ENCODE peak calls at places on chromosomes 2 and 18, in five cellular contexts. B, R, N, L and H are unnamed samples.

GRCh38 chr18:42092848-42093247 is 137.8 kb downstream of the PIK3C3 start:
- DNase-seq in R (no peak), N (no peak), B (no peak), L (no peak), H (no peak)

GRCh38 chr2:226725096-226725495 is 74.5 kb downstream of the IRS1 start:
- DNase-seq in B (no peak), N (no peak), R (peak), L (no peak), H (no peak)

GRCh38 chr2:15560404-15560987 is 638 bp downstream of the NBAS start:
- DNase-seq in B (peak), N (no peak), L (no peak), R (no peak), H (peak)

GRCh38 chr18:42909095-42909494 is 206.4 kb downstream of the RIT2 start:
- DNase-seq in R (no peak), L (no peak), B (no peak), N (no peak), H (no peak)

GRCh38 chr2:188522517-188522916 is 230.8 kb downstream of the GULP1 start:
- DNase-seq in N (no peak), R (no peak), B (no peak), L (no peak), H (no peak)

GRCh38 chr2:170054996-170055395 is 123.0 kb upstream of the MYO3B start:
- DNase-seq in N (no peak), L (no peak), B (no peak), R (no peak), H (no peak)

GRCh38 chr2:71784734-71785549 is 331.6 kb downstream of the DYSF start:
- DNase-seq in N (peak), L (no peak), B (peak), R (no peak), H (no peak)

GRCh38 chr2:240820607-240821428 is 799 bp upstream of the KIF1A start:
- DNase-seq in B (no peak), R (no peak), N (no peak), L (no peak), H (peak)

GRCh38 chr2:177808984-177809809 is 263.4 kb downstream of the PDE11A start:
- DNase-seq in B (peak), R (no peak), L (no peak), N (no peak), H (no peak)

GRCh38 chr2:11102956-11103860 is 52.1 kb upstream of the SLC66A3 start:
- DNase-seq in L (no peak), B (no peak), R (no peak), N (peak), H (no peak)
- H3K4me3 ChIP-seq in L (no peak), B (no peak), R (no peak), N (no peak), H (no peak)

DNA sequence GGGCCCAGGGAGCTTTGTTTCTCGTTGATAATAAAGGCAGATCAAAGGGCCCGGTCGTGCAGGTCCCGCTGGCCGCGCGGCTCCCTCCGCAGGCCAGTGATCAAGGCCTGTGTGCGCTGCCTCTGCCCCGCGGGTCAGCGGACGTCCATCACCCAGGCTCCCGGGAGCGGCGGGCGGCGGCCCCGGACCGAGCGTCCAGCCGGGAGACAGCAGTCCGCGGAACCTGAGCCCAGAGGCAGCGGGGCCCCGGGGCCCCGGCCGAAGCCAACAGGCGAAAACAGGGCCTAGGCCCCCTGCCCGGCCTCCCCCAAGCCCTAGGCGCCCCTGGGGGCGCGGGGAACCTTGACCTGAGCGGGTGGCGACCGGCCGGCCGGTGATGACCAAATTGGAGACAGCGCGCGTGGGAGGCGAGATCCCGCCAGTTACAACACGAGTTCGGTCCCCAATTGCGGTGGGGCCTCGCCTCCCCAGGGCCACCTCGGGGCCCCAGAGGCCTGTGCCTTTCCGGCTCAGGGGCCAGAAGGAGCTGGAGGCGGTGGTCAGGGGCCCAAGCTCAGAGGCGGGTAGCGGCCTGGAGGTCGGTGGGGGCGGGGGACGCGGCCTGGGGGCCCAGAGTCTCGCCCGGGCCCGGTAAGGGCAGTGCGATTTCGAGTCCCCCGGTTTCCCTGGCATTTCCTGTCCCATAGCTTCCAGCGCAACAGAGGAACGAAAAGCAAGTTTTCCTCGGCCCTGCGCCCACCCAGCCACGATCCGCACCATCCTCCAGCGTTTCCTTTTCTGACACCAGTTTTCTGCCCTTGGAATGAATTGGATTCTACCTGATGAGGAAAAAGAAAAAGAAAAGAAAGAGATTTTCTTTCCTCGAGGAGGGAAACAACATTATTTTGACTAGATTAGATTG is 5.9 kb downstream of the SP9 start:
- DNase-seq in L (no peak), R (no peak), N (no peak), B (no peak), H (peak)
- H3K4me3 ChIP-seq in L (no peak), R (no peak), N (no peak), B (no peak), H (no peak)

GRCh38 chr2:1743396-1744150 is 742 bp downstream of the PXDN start:
- DNase-seq in N (no peak), L (no peak), R (peak), B (peak), H (peak)
- H3K4me3 ChIP-seq in N (peak), L (peak), R (peak), B (peak), H (peak)

GRCh38 chr2:96823203-96823602 is 7.1 kb downstream of the CNNM3 start:
- DNase-seq in L (no peak), N (no peak), B (no peak), R (no peak), H (no peak)
- H3K4me3 ChIP-seq in L (no peak), N (no peak), B (no peak), R (no peak), H (no peak)

GRCh38 chr2:217856159-217856558 is 146.6 kb downstream of the TNS1 start:
- DNase-seq in R (no peak), B (no peak), N (no peak), L (no peak), H (no peak)
- H3K4me3 ChIP-seq in R (no peak), B (no peak), N (no peak), L (no peak), H (no peak)

DNA sequence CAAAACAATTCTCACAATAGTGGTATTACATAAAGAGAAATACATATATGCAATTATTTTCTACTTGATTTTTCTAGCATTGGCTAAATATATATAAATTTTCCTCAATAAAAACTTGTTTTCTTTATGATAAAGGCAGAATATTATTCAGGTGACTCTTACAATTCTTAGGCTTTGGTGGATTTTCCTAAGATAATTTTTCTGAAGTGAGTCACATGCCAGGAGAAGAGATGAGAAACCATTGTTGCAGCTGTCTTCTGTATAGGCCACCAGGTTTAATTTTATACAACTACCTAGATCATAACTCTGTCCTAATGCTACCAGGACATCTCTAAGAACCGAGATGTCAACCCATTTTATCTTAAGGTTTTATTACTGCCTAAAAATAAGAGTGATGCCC is 552.4 kb upstream of the CDH2 start:
- DNase-seq in L (no peak), B (peak), N (no peak), R (no peak), H (no peak)
- H3K4me3 ChIP-seq in L (no peak), B (no peak), N (no peak), R (no peak), H (no peak)

GRCh38 chr18:59276047-59276446 is 2.8 kb upstream of the RAX start:
- DNase-seq in B (no peak), L (no peak), R (no peak), N (no peak), H (no peak)
- H3K4me3 ChIP-seq in B (no peak), L (no peak), R (no peak), N (no peak), H (no peak)

GRCh38 chr2:24402242-24403092 is 42.1 kb upstream of the ITSN2 start:
- DNase-seq in R (no peak), L (no peak), N (no peak), B (peak), H (no peak)
- H3K4me3 ChIP-seq in R (peak), L (peak), N (no peak), B (peak), H (no peak)

GRCh38 chr2:217996345-217996744 is 6.5 kb downstream of the TNS1 start:
- DNase-seq in L (peak), B (peak), N (peak), R (peak), H (no peak)

GRCh38 chr2:217993817-217994459 is 8.9 kb downstream of the TNS1 start:
- DNase-seq in R (peak), N (peak), L (no peak), B (peak), H (peak)

GRCh38 chr2:217997510-217997909 is 5.3 kb downstream of the TNS1 start:
- DNase-seq in L (no peak), N (no peak), R (no peak), B (no peak), H (no peak)

GRCh38 chr2:217994776-217995274 is 8.0 kb downstream of the TNS1 start:
- DNase-seq in L (peak), B (peak), N (no peak), R (no peak), H (no peak)

GRCh38 chr2:217995741-217996141 is 7.1 kb downstream of the TNS1 start:
- DNase-seq in L (no peak), B (no peak), N (peak), R (peak), H (no peak)
- H3K4me3 ChIP-seq in L (peak), B (peak), N (no peak), R (no peak), H (no peak)